ENCODE peak calls at places on chromosomes 5 and 9, in eight cellular contexts. N is CD8-positive, alpha-beta T cell; C is endothelial cell of umbilical vein; X is hepatocyte; F is heart right ventricle; K is upper lobe of right lung; Y is CD8-positive, alpha-beta memory T cell; J is adrenal gland. D is an unnamed sample. For H3K9me3, the result is how much of the 10 kb centered on the place peaks cover.

GRCh38 chr9:102911185-102911584 is 83.9 kb upstream of the CYLC2 start:
- DNase-seq in K (no peak), X (no peak), Y (no peak), N (no peak), J (no peak), F (no peak), C (no peak), D (no peak)

GRCh38 chr5:31133488-31133887 is 60.0 kb upstream of the CDH6 start:
- DNase-seq in C (peak), J (no peak), Y (no peak), K (no peak), X (no peak), F (no peak), N (no peak), D (no peak)

GRCh38 chr9:19124430-19124793 is 2.9 kb downstream of the PLIN2 start:
- DNase-seq in Y (no peak), X (no peak), C (no peak), F (no peak), N (no peak), J (no peak), K (no peak), D (no peak)

GRCh38 chr9:92170848-92171247 is 55.6 kb upstream of the SPTLC1 start:
- DNase-seq in C (no peak), F (peak), N (no peak), J (no peak), X (no peak), K (peak), Y (no peak), D (no peak)

GRCh38 chr5:133496631-133497030 is 115.7 kb downstream of the FSTL4 start:
- DNase-seq in J (no peak), C (no peak), X (no peak), F (no peak), Y (no peak), N (no peak), K (no peak), D (no peak)

GRCh38 chr5:160937570-160937969 is 85.6 kb upstream of the ATP10B start:
- DNase-seq in J (no peak), N (no peak), K (no peak), Y (no peak), X (no peak), F (no peak), C (no peak), D (no peak)

GRCh38 chr9:132986586-132986985 is 8.1 kb downstream of the GFI1B start:
- DNase-seq in J (no peak), C (no peak), Y (no peak), N (no peak), F (no peak), K (no peak), X (no peak), D (no peak)

GRCh38 chr9:137429974-137430722 is 7.0 kb downstream of the NOXA1 start:
- DNase-seq in J (peak), K (peak), Y (no peak), N (no peak), F (peak), X (no peak), C (no peak), D (no peak)

GRCh38 chr5:155898284-155898683 is 428.7 kb upstream of the SGCD start:
- DNase-seq in C (no peak), Y (no peak), F (no peak), J (no peak), K (no peak), N (no peak), X (no peak), D (no peak)

GRCh38 chr5:176653986-176654385 is 6.7 kb downstream of the TSPAN17 start:
- DNase-seq in Y (no peak), J (no peak), C (no peak), N (no peak), K (peak), X (no peak), F (no peak), D (no peak)

GRCh38 chr5:5629579-5629978 is 207.1 kb downstream of the ICE1 start:
- DNase-seq in J (no peak), C (no peak), F (no peak), Y (no peak), X (no peak), K (no peak), N (no peak), D (no peak)

GRCh38 chr5:96146675-96147074 is 185.0 kb upstream of the ELL2 start:
- DNase-seq in X (peak), K (no peak), Y (no peak), F (no peak), C (peak), J (no peak), N (no peak), D (peak)

GRCh38 chr9:93682155-93682968 is 106.0 kb downstream of the PHF2 start:
- DNase-seq in X (peak), N (peak), Y (peak), F (peak), C (peak), K (peak), J (peak), D (peak)

GRCh38 chr5:103523319-103523718 is 39.3 kb downstream of the NUDT12 start:
- DNase-seq in X (peak), K (no peak), Y (no peak), F (no peak), C (no peak), J (no peak), N (no peak), D (no peak)

GRCh38 chr5:995318-995717 is 13.3 kb upstream of the NKD2 start:
- DNase-seq in X (peak), C (no peak), J (no peak), F (no peak), N (no peak), Y (no peak), K (peak), D (peak)

GRCh38 chr9:87862536-87863268 is 20.0 kb upstream of the SPATA31E1 start:
- DNase-seq in J (no peak), F (no peak), K (no peak), N (no peak), X (peak), Y (no peak), C (no peak), D (no peak)

GRCh38 chr9:14314424-14314928 is 535 bp upstream of the NFIB start:
- DNase-seq in J (peak), N (no peak), X (peak), C (peak), K (peak), Y (no peak), F (peak), D (peak)

GRCh38 chr9:14311940-14312572 is 1.9 kb downstream of the NFIB start:
- DNase-seq in X (no peak), N (no peak), C (peak), J (no peak), F (no peak), K (no peak), Y (no peak), D (no peak)

GRCh38 chr9:14313378-14313940 is 482 bp downstream of the NFIB start:
- DNase-seq in X (peak), N (no peak), K (peak), C (peak), Y (no peak), J (peak), F (no peak), D (peak)

GRCh38 chr9:14313951-14314423 is at the start of gene NFIB:
- DNase-seq in F (peak), X (peak), N (no peak), J (peak), Y (no peak), C (peak), K (peak), D (peak)

DNA sequence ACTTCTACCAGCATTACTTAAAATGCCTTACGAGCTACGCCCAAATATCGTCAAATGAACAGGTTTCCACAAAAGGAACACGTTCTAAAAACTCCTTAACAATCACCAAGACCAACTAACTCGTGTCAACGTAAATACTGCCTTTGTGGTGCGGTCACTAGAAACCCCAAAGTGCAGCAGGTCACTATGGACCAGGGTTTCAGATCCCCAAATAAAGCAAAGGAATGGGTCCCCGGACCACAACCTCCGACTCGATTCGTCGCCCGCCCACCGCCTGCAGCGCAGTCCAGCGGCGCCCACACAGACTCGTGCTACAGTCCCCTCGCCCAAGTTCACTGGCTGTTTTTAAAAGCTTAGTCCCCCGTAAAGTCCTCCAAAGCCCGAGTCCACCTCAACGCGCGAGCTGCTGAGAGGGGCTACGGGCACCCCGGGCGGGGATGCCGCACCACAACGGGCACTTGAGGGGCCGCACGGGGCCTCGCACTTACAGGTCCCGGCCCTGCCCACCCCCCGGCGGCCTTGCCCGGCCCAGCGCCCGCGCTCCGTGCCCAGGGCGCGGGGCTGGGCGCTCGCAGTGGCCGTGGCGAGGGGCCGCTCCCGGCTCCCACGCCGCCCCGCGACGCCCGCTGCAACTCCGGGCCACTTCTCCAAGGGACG is 1.1 kb downstream of the NFIB start:
- DNase-seq in F (peak), Y (no peak), J (peak), X (peak), C (peak), K (peak), N (no peak), D (peak)
- H3K27ac ChIP-seq in F (peak), Y (no peak), J (peak), X (peak), C (peak), K (peak), N (no peak), D (peak)

DNA sequence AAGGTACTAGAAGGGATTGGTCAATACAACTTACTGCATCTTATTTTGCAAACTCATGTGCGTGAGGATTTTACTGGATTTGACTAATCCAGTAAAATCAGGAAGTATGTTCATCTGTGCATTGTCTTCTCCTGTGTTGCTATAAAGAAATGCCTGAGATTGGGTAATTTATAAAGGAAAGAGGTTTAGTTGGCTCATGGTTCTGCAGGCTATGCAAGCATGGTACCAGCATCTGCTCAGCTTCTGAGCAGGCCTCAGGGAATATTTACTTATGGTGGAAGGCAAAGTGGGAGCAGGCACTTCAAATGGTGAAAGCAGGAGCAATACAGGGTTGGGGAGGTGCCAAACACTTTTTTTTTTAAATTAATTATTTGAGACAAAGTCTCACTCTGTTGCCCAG is 2199.5 kb upstream of the WWC1 start:
- DNase-seq in Y (no peak), F (no peak), K (no peak), J (no peak), C (no peak), N (no peak), X (no peak), D (no peak)
- H3K9me3 ChIP-seq in Y (under half), F (under half), K (under half), J (under half), C (under half), N (under half), X (under half), D (under half)

DNA sequence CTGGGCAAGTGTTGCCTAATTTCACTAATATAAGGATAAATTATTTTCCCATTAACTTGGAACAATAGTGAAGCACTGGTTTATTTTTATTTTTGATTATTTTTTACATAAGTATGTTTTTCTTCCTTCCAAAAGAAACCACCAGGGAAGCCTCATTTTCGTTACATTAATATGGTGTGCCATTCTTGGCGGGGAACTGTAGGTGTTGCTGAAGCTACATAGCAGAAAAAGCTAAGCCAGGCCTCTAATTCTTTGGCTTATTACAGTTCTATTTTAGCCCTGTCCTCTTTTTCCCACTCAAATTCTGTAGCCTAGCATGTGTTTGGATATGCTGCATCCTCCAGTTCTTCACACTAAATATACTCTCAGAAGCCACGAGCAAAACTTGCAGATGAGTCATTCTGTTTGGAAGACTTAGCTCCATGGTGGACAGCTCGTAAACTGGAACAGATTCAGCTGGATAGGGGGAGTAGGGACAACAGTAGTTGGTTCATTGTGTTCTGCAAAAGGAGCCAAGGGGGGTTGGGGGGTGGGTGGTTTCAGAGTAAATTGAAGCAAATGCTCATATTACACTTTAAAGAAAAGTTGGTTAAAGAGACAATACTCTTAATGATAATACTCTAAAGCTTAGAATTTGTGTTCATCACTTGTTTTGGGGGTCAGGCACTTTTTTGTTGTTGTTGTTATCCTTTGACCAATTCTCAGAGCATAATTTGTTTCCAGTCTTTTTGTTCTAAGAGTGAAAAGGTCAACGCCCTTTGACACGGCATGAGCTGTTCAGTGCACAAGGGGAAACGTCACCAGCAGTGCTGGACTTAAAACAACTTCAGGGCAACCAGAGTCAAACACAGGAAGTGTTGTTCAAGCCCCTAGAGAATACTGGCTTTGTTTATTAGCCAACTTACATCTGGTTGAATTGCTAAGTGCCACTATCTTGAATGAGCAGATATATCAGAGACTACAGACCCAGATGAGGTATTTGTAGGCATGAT is 369.2 kb downstream of the TMEM161B start:
- DNase-seq in Y (no peak), K (no peak), F (peak), J (no peak), N (no peak), X (peak), C (no peak), D (peak)
- H3K27ac ChIP-seq in Y (no peak), K (no peak), F (no peak), J (no peak), N (no peak), X (no peak), C (no peak), D (no peak)

GRCh38 chr5:141320225-141321169 is at the start of gene TAF7:
- DNase-seq in Y (peak), C (peak), N (peak), J (peak), K (peak), F (peak), X (peak), D (peak)

GRCh38 chr5:141319202-141319601 is 1.4 kb downstream of the TAF7 start:
- DNase-seq in N (no peak), C (no peak), X (no peak), F (no peak), K (no peak), Y (no peak), J (no peak), D (no peak)

GRCh38 chr5:141326088-141326854 is 4.0 kb upstream of the PCDHGA1 start:
- DNase-seq in F (peak), K (peak), N (peak), C (peak), Y (peak), J (no peak), X (peak), D (peak)

GRCh38 chr5:141319699-141320098 is 885 bp downstream of the TAF7 start:
- DNase-seq in C (no peak), J (no peak), N (no peak), F (no peak), Y (no peak), K (no peak), X (no peak), D (peak)

GRCh38 chr5:141322261-141322660 is 1.7 kb upstream of the TAF7 start:
- DNase-seq in K (no peak), N (no peak), C (no peak), J (no peak), X (no peak), Y (no peak), F (no peak), D (no peak)
- H3K9me3 ChIP-seq in K (under half), N (under half), C (under half), J (under half), X (under half), Y (under half), F (half or more), D (under half)

DNA sequence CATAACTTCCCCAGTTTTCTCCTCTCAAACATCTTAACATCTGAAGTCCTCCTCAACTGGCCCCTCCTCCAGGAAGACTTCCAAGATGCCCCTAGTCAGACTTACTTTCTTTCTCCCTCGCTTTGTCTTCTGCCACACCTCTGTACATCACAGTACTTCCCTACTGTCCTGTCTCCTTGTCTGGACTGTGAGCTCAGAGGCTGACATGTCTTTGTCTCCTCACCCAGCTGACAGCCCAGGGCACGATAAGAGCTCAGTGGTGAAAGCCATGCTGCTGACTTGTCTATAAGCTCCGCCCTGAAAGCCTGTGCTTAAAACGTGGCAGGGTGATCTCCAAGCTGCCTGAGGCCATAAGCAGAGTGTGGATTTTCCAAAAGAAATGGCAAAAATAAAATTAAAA is 33.0 kb upstream of the SLC25A51 start:
- DNase-seq in C (no peak), F (peak), Y (no peak), X (peak), N (no peak), K (no peak), J (no peak), D (no peak)
- H3K27ac ChIP-seq in C (peak), F (peak), Y (no peak), X (peak), N (no peak), K (no peak), J (no peak), D (no peak)

DNA sequence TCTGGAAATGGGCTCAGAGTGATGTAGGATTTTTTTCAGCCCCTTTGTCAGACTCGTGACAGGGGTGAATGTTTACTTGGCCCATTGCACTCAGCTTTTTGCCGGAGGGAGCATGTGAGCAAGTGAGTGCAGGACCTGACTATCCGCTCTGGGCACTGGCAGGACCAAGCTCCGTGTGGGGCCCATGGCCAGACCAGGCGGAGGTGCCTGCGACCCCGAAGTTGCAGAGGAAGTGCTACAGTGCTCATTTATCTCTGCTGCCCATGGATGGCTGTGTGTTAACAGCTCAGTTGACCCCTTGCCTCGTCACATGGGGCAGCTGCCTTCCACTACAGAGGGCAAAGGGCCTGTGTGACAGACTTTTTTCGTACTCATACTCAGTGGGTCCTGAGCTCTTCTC is 744.3 kb downstream of the IRX1 start:
- DNase-seq in Y (no peak), F (no peak), J (no peak), C (no peak), K (no peak), X (no peak), N (no peak), D (no peak)
- H3K9me3 ChIP-seq in Y (under half), F (under half), J (under half), C (under half), K (under half), X (under half), N (under half), D (under half)

GRCh38 chr5:71969464-71969863 is 137.8 kb upstream of the MAP1B start:
- DNase-seq in X (no peak), K (no peak), C (no peak), N (no peak), Y (no peak), F (no peak), J (no peak), D (no peak)

GRCh38 chr5:71974165-71974564 is 133.1 kb upstream of the MAP1B start:
- DNase-seq in Y (no peak), C (no peak), F (no peak), K (no peak), J (peak), N (no peak), X (no peak), D (peak)

GRCh38 chr5:71972777-71973473 is 134.3 kb upstream of the MAP1B start:
- DNase-seq in K (no peak), C (no peak), J (peak), Y (no peak), N (no peak), F (peak), X (no peak), D (no peak)

GRCh38 chr5:71973563-71973962 is 133.7 kb upstream of the MAP1B start:
- DNase-seq in F (no peak), C (no peak), K (no peak), X (no peak), N (no peak), Y (no peak), J (no peak), D (no peak)

DNA sequence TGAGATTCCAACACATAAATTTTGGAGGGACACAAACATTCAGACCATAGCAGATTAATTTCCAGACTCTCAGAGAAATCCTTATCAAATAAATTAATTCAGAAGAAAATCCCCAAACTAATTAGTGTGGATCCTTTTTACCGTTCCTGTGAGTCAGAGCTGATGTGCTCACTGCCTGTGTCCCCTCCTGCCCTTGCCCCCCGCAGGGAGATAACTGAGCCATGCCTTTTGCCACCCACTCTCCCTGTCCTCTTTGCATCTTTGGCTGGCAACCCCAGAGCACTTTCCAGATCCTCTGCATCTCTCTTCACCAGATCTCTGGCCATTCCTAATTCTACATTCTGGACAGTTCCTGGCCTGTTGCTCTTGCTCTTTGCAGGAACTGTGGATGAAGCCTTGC is 135.4 kb upstream of the MAP1B start:
- DNase-seq in J (no peak), K (no peak), F (no peak), Y (no peak), N (no peak), X (no peak), C (no peak), D (no peak)
- H3K27ac ChIP-seq in J (no peak), K (no peak), F (no peak), Y (no peak), N (no peak), X (no peak), C (no peak), D (peak)

DNA sequence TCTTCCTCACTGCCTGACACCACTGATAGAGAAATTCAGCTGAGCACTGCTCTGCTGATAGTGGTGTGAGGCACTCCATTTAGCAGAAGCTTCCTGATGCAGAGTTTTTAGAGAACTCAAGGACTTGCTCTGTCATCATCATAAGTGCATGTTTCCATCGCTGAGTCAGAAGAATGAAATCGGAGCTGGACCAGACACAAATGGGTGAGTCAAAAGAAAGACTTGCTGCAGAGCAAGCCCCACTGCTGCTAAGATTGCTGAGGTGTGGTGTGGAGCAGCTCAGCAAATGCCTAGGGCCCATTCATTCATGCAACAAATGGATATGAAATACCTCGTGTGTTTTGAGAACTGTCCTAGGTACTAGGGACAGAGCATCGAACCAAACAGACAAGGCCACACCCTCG is 410.2 kb upstream of the SLC30A5 start:
- DNase-seq in Y (no peak), F (no peak), K (no peak), C (no peak), N (no peak), J (peak), X (peak), D (no peak)
- H3K9me3 ChIP-seq in Y (under half), F (under half), K (under half), C (under half), N (under half), J (under half), X (under half), D (under half)